ENCODE peak calls at places on chromosomes 11 and 22, in four cellular contexts. P, W, U and Z are unnamed samples.

GRCh38 chr11:73099512-73100266 is 42.4 kb downstream of the FCHSD2 start:
- DNase-seq in P (peak), W (no peak), U (no peak), Z (peak)

GRCh38 chr11:24375351-24375750 is 121.5 kb upstream of the LUZP2 start:
- DNase-seq in P (no peak), W (no peak), U (no peak), Z (no peak)

GRCh38 chr11:106989056-106989455 is 29.2 kb downstream of the GUCY1A2 start:
- DNase-seq in P (no peak), W (no peak), U (no peak), Z (no peak)

GRCh38 chr11:96393753-96394348 is 4.0 kb downstream of the JRKL start:
- DNase-seq in P (no peak), W (peak), U (peak), Z (peak)

GRCh38 chr11:29293825-29294224 is 723.0 kb downstream of the KCNA4 start:
- DNase-seq in P (no peak), W (peak), U (no peak), Z (no peak)

GRCh38 chr11:115802641-115803040 is 298.4 kb upstream of the CADM1 start:
- DNase-seq in P (no peak), W (no peak), U (no peak), Z (no peak)

GRCh38 chr11:72015511-72016061 is 16.9 kb downstream of the IL18BP start:
- DNase-seq in P (peak), W (peak), U (no peak), Z (no peak)

GRCh38 chr22:45413368-45414211 is at the start of the genes RIBC2 and SMC1B:
- DNase-seq in P (peak), W (peak), U (no peak), Z (peak)

GRCh38 chr11:131190446-131190845 is 180.0 kb upstream of the NTM start:
- DNase-seq in P (no peak), W (no peak), U (no peak), Z (no peak)

GRCh38 chr11:80722616-80723015 is 1281.8 kb upstream of the TENM4 start:
- DNase-seq in P (no peak), W (no peak), U (no peak), Z (no peak)

GRCh38 chr22:39994046-39994565 is 648 bp upstream of the FAM83F start:
- DNase-seq in P (no peak), W (no peak), U (peak), Z (no peak)

GRCh38 chr22:47539374-47539773 is 776.9 kb downstream of the TBC1D22A start:
- DNase-seq in P (no peak), W (no peak), U (no peak), Z (no peak)

GRCh38 chr11:17537261-17537660 is 7.0 kb downstream of the USH1C start:
- DNase-seq in P (no peak), W (no peak), U (no peak), Z (no peak)

GRCh38 chr11:113628912-113629311 is 77.2 kb downstream of the TMPRSS5 start:
- DNase-seq in P (peak), W (no peak), U (no peak), Z (no peak)

GRCh38 chr22:43272301-43272700 is 70.9 kb downstream of the SCUBE1 start:
- DNase-seq in P (no peak), W (no peak), U (no peak), Z (no peak)

GRCh38 chr11:73381589-73381988 is 5.4 kb downstream of the RELT start:
- DNase-seq in P (no peak), W (no peak), U (no peak), Z (no peak)

GRCh38 chr22:19959043-19959586 is 17.5 kb upstream of the TXNRD2 start:
- DNase-seq in P (peak), W (peak), U (peak), Z (peak)

GRCh38 chr22:49483946-49484345 is 343.7 kb downstream of the BRD1 start:
- DNase-seq in P (no peak), W (no peak), U (no peak), Z (no peak)

GRCh38 chr11:63874511-63874910 is 35.6 kb downstream of the MARK2 start:
- DNase-seq in P (no peak), W (no peak), U (no peak), Z (no peak)

GRCh38 chr22:20107951-20108756 is 7.8 kb upstream of the RANBP1 start:
- DNase-seq in P (no peak), W (no peak), U (no peak), Z (no peak)

GRCh38 chr11:101034076-101034475 is 95.5 kb downstream of the PGR start:
- DNase-seq in P (peak), W (no peak), U (no peak), Z (no peak)

GRCh38 chr22:43327039-43327438 is 16.1 kb downstream of the SCUBE1 start:
- DNase-seq in P (no peak), W (no peak), U (no peak), Z (no peak)

GRCh38 chr22:46073683-46074504 is 76.4 kb upstream of the PPARA start:
- DNase-seq in P (peak), W (no peak), U (no peak), Z (no peak)

GRCh38 chr11:94705419-94705818 is 62.7 kb upstream of the AMOTL1 start:
- DNase-seq in P (no peak), W (no peak), U (no peak), Z (no peak)

GRCh38 chr11:114359342-114359741 is 41.0 kb downstream of the C11orf71 start:
- DNase-seq in P (no peak), W (no peak), U (no peak), Z (no peak)

GRCh38 chr11:12280199-12280837 is 97.1 kb upstream of the PARVA start:
- DNase-seq in P (no peak), W (no peak), U (no peak), Z (no peak)

GRCh38 chr11:10592331-10592730 is 23.9 kb upstream of the LYVE1 start:
- DNase-seq in P (no peak), W (no peak), U (no peak), Z (no peak)

GRCh38 chr11:129577986-129578385 is 202.3 kb downstream of the BARX2 start:
- DNase-seq in P (no peak), W (no peak), U (no peak), Z (no peak)

GRCh38 chr11:1660025-1660867 is 30.7 kb downstream of the KRTAP5-5 start:
- DNase-seq in P (no peak), W (no peak), U (no peak), Z (no peak)

GRCh38 chr11:96149743-96150555 is 193.0 kb downstream of the MAML2 start:
- DNase-seq in P (no peak), W (peak), U (no peak), Z (no peak)

GRCh38 chr11:62012451-62013265 is 45.2 kb upstream of the FTH1 start:
- DNase-seq in P (no peak), W (peak), U (no peak), Z (no peak)

GRCh38 chr11:75815345-75815983 is 454 bp downstream of the UVRAG start:
- DNase-seq in P (peak), W (no peak), U (no peak), Z (peak)

GRCh38 chr11:93841446-93841845 is 9.0 kb downstream of the VSTM5 start:
- DNase-seq in P (no peak), W (no peak), U (no peak), Z (no peak)

DNA sequence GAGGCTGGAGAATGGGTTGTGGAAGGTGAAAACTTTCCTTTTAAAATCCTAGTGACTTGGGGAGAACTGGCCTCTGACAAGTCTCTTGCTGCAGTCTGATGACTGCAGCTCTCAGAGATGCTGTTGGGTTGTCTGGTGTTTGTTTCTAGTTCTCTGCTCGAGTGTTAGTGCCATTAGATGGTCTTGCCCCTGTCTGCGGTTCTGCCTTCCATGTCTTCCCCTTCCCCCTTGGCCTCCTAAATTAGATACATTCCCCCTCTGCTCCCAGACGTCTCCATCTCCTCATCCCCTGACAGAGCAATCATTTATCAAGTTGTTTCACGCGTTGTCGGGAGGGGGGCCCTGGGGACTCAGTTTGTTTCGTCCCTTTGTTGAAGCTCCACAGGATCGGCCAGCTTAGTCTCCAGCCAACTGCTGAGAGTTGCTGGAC is 67.7 kb downstream of the CECR2 start:
- DNase-seq in P (no peak), W (no peak), U (no peak), Z (no peak)
- TF ChIP-seq ELF4 in P (no peak), W (no peak), U (no peak), Z (no peak)

GRCh38 chr22:50694099-50694498 is 21.5 kb downstream of the SHANK3 start:
- DNase-seq in P (no peak), W (no peak), U (no peak), Z (no peak)
- TF ChIP-seq SP1 in P (no peak), W (no peak), U (no peak), Z (no peak)

GRCh38 chr11:43517518-43517917 is 158.8 kb downstream of the TTC17 start:
- DNase-seq in P (no peak), W (no peak), U (no peak), Z (no peak)
- TF ChIP-seq ELF4 in P (no peak), W (no peak), U (no peak), Z (no peak)

GRCh38 chr11:127247261-127247660 is 246.7 kb upstream of the KIRREL3 start:
- DNase-seq in P (no peak), W (no peak), U (no peak), Z (no peak)
- TF ChIP-seq SP1 in P (no peak), W (no peak), U (no peak), Z (no peak)

GRCh38 chr11:15745266-15745665 is 611.1 kb downstream of the SOX6 start:
- DNase-seq in P (no peak), W (no peak), U (no peak), Z (no peak)
- TF ChIP-seq ELF4 in P (no peak), W (no peak), U (no peak), Z (no peak)

GRCh38 chr11:108945341-108945740 is 280.5 kb downstream of the DDX10 start:
- DNase-seq in P (no peak), W (no peak), U (no peak), Z (no peak)
- TF ChIP-seq SP1 in P (no peak), W (no peak), U (no peak), Z (no peak)

GRCh38 chr22:27669798-27670599 is 131.6 kb downstream of the MN1 start:
- DNase-seq in P (no peak), W (peak), U (peak), Z (no peak)
- TF ChIP-seq ELF4 in P (no peak), W (no peak), U (no peak), Z (no peak)